ENCODE peak calls at places on chromosome 21, in five cellular contexts. One of them, this sample, is unnamed.

GRCh38 chr21:42238185-42238934 is 19.4 kb downstream of the ABCG1 start:
- DNase-seq in tibial artery: no peak
- DNase-seq in fibroblast of pulmonary artery: no peak
- DNase-seq in A549: no peak
- DNase-seq in fibroblast of the aortic adventitia: no peak
- DNase-seq in this sample: no peak

GRCh38 chr21:45326834-45327457 is 39.3 kb upstream of the POFUT2 start:
- DNase-seq in tibial artery: no peak
- DNase-seq in fibroblast of pulmonary artery: no peak
- DNase-seq in A549: no peak
- DNase-seq in fibroblast of the aortic adventitia: no peak
- DNase-seq in this sample: no peak

GRCh38 chr21:46171585-46171984 is 12.7 kb downstream of the SPATC1L start:
- DNase-seq in tibial artery: peak; percentile 9
- DNase-seq in fibroblast of pulmonary artery: peak; percentile 63
- DNase-seq in A549: no peak
- DNase-seq in fibroblast of the aortic adventitia: peak; percentile 50
- DNase-seq in this sample: no peak

GRCh38 chr21:37445228-37445627 is 78.7 kb downstream of the DYRK1A start:
- DNase-seq in tibial artery: no peak
- DNase-seq in fibroblast of pulmonary artery: peak; percentile 87
- DNase-seq in A549: no peak
- DNase-seq in fibroblast of the aortic adventitia: peak; percentile 64
- DNase-seq in this sample: no peak

GRCh38 chr21:21688877-21689276 is 690.7 kb downstream of the NCAM2 start:
- DNase-seq in tibial artery: no peak
- DNase-seq in fibroblast of pulmonary artery: peak; percentile 55
- DNase-seq in A549: no peak
- DNase-seq in fibroblast of the aortic adventitia: peak; percentile 6
- DNase-seq in this sample: no peak

GRCh38 chr21:46084041-46084561 is 13.8 kb upstream of the COL6A2 start:
- DNase-seq in tibial artery: no peak
- DNase-seq in fibroblast of pulmonary artery: no peak
- DNase-seq in A549: no peak
- DNase-seq in fibroblast of the aortic adventitia: no peak
- DNase-seq in this sample: no peak

GRCh38 chr21:14864211-14865021 is 200.4 kb downstream of the NRIP1 start:
- DNase-seq in tibial artery: peak; percentile 54
- DNase-seq in fibroblast of pulmonary artery: peak; percentile 88
- DNase-seq in A549: peak; percentile 78
- DNase-seq in fibroblast of the aortic adventitia: peak; percentile 84
- DNase-seq in this sample: peak; percentile 57

GRCh38 chr21:42746240-42746592 is 92.8 kb downstream of the PDE9A start:
- DNase-seq in tibial artery: no peak
- DNase-seq in fibroblast of pulmonary artery: no peak
- DNase-seq in A549: no peak
- DNase-seq in fibroblast of the aortic adventitia: no peak
- DNase-seq in this sample: no peak

GRCh38 chr21:45318556-45319341 is 31.1 kb upstream of the POFUT2 start:
- DNase-seq in tibial artery: peak; percentile 76
- DNase-seq in fibroblast of pulmonary artery: peak; percentile 46
- DNase-seq in A549: peak; percentile 82
- DNase-seq in fibroblast of the aortic adventitia: no peak
- DNase-seq in this sample: no peak

GRCh38 chr21:45379171-45379900 is 25.6 kb upstream of the COL18A1 start:
- DNase-seq in tibial artery: no peak
- DNase-seq in fibroblast of pulmonary artery: no peak
- DNase-seq in A549: no peak
- DNase-seq in fibroblast of the aortic adventitia: no peak
- DNase-seq in this sample: no peak

GRCh38 chr21:29258626-29259335 is 39.9 kb upstream of the BACH1 start:
- DNase-seq in tibial artery: no peak
- DNase-seq in fibroblast of pulmonary artery: peak; percentile 88
- DNase-seq in A549: peak; percentile 32
- DNase-seq in fibroblast of the aortic adventitia: peak; percentile 92
- DNase-seq in this sample: no peak

DNA sequence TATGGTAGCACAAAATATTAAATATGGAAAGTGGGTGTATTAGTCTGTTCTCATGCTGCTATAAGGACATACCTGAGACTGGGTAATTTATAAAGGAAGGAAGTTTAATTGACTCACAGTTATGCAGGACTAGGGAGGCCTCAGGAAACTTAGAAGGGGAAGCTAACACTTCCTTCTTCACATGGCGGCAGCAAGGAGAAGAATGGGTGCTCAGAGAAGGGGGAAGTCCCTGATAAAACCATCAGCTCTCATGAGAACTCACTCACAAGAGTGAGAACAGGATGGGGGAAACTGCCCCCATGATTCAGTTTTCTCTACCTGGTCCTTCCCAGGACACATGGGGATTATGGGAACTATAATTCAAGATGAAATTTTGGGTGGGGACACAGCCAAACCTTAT is 15.8 kb upstream of the BACE2 start:
- DNase-seq in tibial artery: no peak
- DNase-seq in fibroblast of pulmonary artery: no peak
- DNase-seq in A549: no peak
- DNase-seq in fibroblast of the aortic adventitia: no peak
- DNase-seq in this sample: no peak
- TF ChIP-seq CTCF in tibial artery: no peak
- TF ChIP-seq CTCF in fibroblast of pulmonary artery: no peak
- TF ChIP-seq CTCF in A549: no peak
- TF ChIP-seq CTCF in fibroblast of the aortic adventitia: no peak
- TF ChIP-seq CTCF in this sample: no peak

DNA sequence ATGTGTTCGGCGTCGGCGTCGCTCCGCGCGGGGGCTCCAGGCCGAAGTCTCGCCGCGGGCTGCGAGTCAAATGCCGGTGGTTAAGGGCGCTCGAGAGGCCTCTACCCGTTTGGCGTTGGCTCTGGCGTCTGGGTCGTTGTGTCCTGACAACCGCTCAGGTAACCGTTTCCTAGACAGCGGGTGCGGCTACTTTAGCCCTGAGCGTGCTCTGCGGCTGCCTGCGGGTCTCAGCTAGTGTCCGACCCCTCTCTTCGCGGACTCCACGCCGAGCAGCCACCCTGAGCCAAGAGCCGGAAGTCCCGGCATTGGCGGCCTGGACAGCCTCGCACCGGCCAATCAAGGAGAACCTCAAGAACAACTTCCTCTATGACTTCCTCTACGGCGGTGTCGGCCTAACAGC is 173.4 kb downstream of the SETD4 start:
- DNase-seq in tibial artery: no peak
- DNase-seq in fibroblast of pulmonary artery: no peak
- DNase-seq in A549: no peak
- DNase-seq in fibroblast of the aortic adventitia: no peak
- DNase-seq in this sample: no peak
- TF ChIP-seq CTCF in tibial artery: no peak
- TF ChIP-seq CTCF in fibroblast of pulmonary artery: no peak
- TF ChIP-seq CTCF in A549: no peak
- TF ChIP-seq CTCF in fibroblast of the aortic adventitia: no peak
- TF ChIP-seq CTCF in this sample: no peak

GRCh38 chr21:38944903-38945302 is 139.2 kb downstream of the ETS2 start:
- DNase-seq in tibial artery: no peak
- DNase-seq in fibroblast of pulmonary artery: no peak
- DNase-seq in A549: no peak
- DNase-seq in fibroblast of the aortic adventitia: no peak
- DNase-seq in this sample: no peak
- TF ChIP-seq CTCF in tibial artery: no peak
- TF ChIP-seq CTCF in fibroblast of pulmonary artery: no peak
- TF ChIP-seq CTCF in A549: no peak
- TF ChIP-seq CTCF in fibroblast of the aortic adventitia: no peak
- TF ChIP-seq CTCF in this sample: no peak

GRCh38 chr21:33478858-33479678 is 706 bp downstream of the TMEM50B start:
- DNase-seq in tibial artery: no peak
- DNase-seq in fibroblast of pulmonary artery: peak; percentile 31
- DNase-seq in A549: peak; percentile 18
- DNase-seq in fibroblast of the aortic adventitia: peak; percentile 22
- DNase-seq in this sample: peak; percentile 76
- TF ChIP-seq CTCF in tibial artery: no peak
- TF ChIP-seq CTCF in fibroblast of pulmonary artery: no peak
- TF ChIP-seq CTCF in A549: no peak
- TF ChIP-seq CTCF in fibroblast of the aortic adventitia: no peak
- TF ChIP-seq CTCF in this sample: peak; percentile 24

DNA sequence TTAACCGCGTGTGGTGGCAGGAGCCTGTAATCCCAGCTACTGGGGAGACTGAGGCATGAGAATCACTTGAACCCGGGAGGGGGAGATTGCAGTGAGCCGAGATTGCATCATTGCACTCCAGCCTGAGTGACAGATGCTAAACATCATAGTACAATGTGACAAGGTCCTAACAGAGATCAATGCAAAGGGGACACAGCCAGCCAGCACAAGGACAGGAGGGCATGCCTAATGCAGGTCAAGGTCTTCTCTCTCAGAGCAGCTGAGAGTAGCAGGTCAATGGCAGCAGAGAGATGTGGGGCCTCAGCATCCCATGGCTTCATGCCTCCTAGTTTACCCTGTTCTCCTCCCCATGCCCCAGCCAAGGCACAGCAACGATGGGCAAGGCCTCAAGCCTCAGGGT is 3.0 kb upstream of the SMIM11 start:
- DNase-seq in tibial artery: no peak
- DNase-seq in fibroblast of pulmonary artery: no peak
- DNase-seq in A549: no peak
- DNase-seq in fibroblast of the aortic adventitia: no peak
- DNase-seq in this sample: no peak
- TF ChIP-seq CTCF in tibial artery: no peak
- TF ChIP-seq CTCF in fibroblast of pulmonary artery: no peak
- TF ChIP-seq CTCF in A549: no peak
- TF ChIP-seq CTCF in fibroblast of the aortic adventitia: no peak
- TF ChIP-seq CTCF in this sample: no peak

GRCh38 chr21:17690078-17690494 is 77.4 kb upstream of the BTG3 start:
- DNase-seq in tibial artery: no peak
- DNase-seq in fibroblast of pulmonary artery: no peak
- DNase-seq in A549: no peak
- DNase-seq in fibroblast of the aortic adventitia: no peak
- DNase-seq in this sample: no peak

GRCh38 chr21:17693801-17694200 is 81.1 kb upstream of the BTG3 start:
- DNase-seq in tibial artery: no peak
- DNase-seq in fibroblast of pulmonary artery: no peak
- DNase-seq in A549: no peak
- DNase-seq in fibroblast of the aortic adventitia: no peak
- DNase-seq in this sample: no peak

DNA sequence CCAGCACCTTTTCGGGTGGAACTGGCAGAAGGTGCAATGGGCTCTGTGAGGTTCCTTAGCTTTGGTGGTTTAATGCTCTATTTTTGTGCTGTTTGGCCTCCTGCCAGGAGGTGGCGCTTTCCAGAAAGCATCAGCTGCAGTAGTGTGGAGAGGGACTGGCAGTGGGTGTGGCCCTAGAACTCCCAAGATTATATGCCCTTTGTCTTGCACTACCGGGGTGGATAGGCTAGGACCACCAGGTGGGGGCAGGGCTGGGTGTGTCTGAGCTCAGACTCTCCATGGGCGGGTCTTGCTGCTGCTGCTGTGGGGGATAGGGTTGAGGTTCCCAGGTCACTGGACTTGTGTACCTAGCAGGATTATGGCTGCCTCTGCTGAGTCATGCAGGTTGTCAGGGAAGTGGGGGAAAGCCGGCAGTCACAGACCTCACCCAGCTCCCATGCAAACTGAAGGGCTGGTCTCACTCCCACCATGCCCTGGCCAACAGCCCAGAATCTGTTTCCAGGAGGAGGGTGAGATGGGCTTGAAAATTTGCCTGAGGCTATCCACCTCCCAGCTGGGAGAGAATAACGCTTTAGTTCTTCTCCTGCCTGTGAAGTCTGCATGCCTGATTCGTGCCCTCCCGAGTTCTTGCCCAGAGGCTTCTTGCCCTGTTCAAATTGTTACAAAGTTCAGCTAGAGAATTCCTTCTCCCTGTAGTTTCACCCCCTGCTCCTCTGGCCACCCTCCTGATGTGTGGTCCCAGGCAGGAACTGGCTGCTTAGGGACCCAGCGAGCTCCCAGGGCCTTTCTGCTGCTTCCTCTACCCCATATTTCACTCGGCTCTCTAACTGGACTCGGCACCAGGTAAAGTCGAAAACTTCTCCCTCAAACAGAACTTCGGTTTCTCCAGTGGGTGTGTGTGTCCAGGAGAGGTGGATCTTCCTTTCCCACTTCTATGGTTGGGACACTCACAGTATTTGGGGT is 76.5 kb upstream of the BTG3 start:
- DNase-seq in tibial artery: no peak
- DNase-seq in fibroblast of pulmonary artery: peak; percentile 88
- DNase-seq in A549: peak; percentile 59
- DNase-seq in fibroblast of the aortic adventitia: peak; percentile 50
- DNase-seq in this sample: no peak
- TF ChIP-seq CTCF in tibial artery: no peak
- TF ChIP-seq CTCF in fibroblast of pulmonary artery: peak; percentile 10
- TF ChIP-seq CTCF in A549: peak; percentile 9
- TF ChIP-seq CTCF in fibroblast of the aortic adventitia: no peak
- TF ChIP-seq CTCF in this sample: peak; percentile 22

GRCh38 chr21:38797470-38797869 is 8.3 kb upstream of the ETS2 start:
- DNase-seq in tibial artery: no peak
- DNase-seq in fibroblast of pulmonary artery: no peak
- DNase-seq in A549: peak; percentile 83
- DNase-seq in fibroblast of the aortic adventitia: no peak
- DNase-seq in this sample: no peak

GRCh38 chr21:38795475-38795874 is 10.3 kb upstream of the ETS2 start:
- DNase-seq in tibial artery: no peak
- DNase-seq in fibroblast of pulmonary artery: no peak
- DNase-seq in A549: no peak
- DNase-seq in fibroblast of the aortic adventitia: no peak
- DNase-seq in this sample: no peak

GRCh38 chr21:38798081-38798480 is 7.6 kb upstream of the ETS2 start:
- DNase-seq in tibial artery: no peak
- DNase-seq in fibroblast of pulmonary artery: no peak
- DNase-seq in A549: no peak
- DNase-seq in fibroblast of the aortic adventitia: no peak
- DNase-seq in this sample: no peak

GRCh38 chr21:38794978-38795377 is 10.8 kb upstream of the ETS2 start:
- DNase-seq in tibial artery: no peak
- DNase-seq in fibroblast of pulmonary artery: no peak
- DNase-seq in A549: no peak
- DNase-seq in fibroblast of the aortic adventitia: no peak
- DNase-seq in this sample: no peak

DNA sequence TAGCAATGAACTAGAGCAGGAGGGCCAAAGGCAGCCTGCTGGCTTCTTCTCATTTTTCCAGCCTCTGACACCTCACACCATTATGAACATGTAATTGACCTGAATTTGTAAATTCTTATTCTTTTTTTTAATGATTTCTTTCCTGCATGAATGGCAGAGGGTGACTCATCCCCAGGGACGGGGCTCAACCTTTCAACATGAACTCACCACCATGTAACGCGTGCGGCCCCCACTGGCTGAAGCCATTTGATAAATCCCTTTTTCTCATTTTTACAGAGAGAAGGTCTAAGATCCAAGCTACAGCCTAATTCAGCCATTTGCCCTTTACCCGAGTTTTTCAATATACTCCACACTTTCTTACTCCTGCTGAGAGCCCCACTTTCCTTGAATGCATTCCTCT is 9.3 kb upstream of the ETS2 start:
- DNase-seq in tibial artery: no peak
- DNase-seq in fibroblast of pulmonary artery: peak; percentile 63
- DNase-seq in A549: no peak
- DNase-seq in fibroblast of the aortic adventitia: no peak
- DNase-seq in this sample: no peak
- TF ChIP-seq CTCF in tibial artery: no peak
- TF ChIP-seq CTCF in fibroblast of pulmonary artery: peak; percentile 11
- TF ChIP-seq CTCF in A549: no peak
- TF ChIP-seq CTCF in fibroblast of the aortic adventitia: no peak
- TF ChIP-seq CTCF in this sample: no peak

GRCh38 chr21:44267655-44268142 is 6.0 kb upstream of the DNMT3L start:
- DNase-seq in tibial artery: no peak
- DNase-seq in fibroblast of pulmonary artery: no peak
- DNase-seq in A549: no peak
- DNase-seq in fibroblast of the aortic adventitia: no peak
- DNase-seq in this sample: no peak
- TF ChIP-seq CTCF in tibial artery: no peak
- TF ChIP-seq CTCF in fibroblast of pulmonary artery: no peak
- TF ChIP-seq CTCF in A549: no peak
- TF ChIP-seq CTCF in fibroblast of the aortic adventitia: no peak
- TF ChIP-seq CTCF in this sample: peak; percentile 10